ENCODE peak calls at places on chromosomes 7 and 10, in six cellular contexts. G, C, W, S, E and R are unnamed samples.

GRCh38 chr10:61452655-61453641 is at the start of gene TMEM26:
- DNase-seq in E (no peak), S (peak; percentile 37), W (peak; percentile 32), G (no peak), C (no peak), R (no peak)

GRCh38 chr7:43141091-43141490 is 28.6 kb downstream of the HECW1 start:
- DNase-seq in W (no peak), G (no peak), S (no peak), E (no peak), C (no peak), R (no peak)

GRCh38 chr10:113493195-113493594 is 59.7 kb upstream of the HABP2 start:
- DNase-seq in C (no peak), E (no peak), W (no peak), S (no peak), G (no peak), R (no peak)

GRCh38 chr7:85529197-85529596 is 342.3 kb upstream of the SEMA3D start:
- DNase-seq in S (no peak), C (peak; percentile 66), E (no peak), W (peak; percentile 82), G (no peak), R (no peak)

GRCh38 chr7:5476001-5476400 is 52.4 kb upstream of the TNRC18 start:
- DNase-seq in W (no peak), C (no peak), G (no peak), S (no peak), E (no peak), R (no peak)

GRCh38 chr7:4129481-4130122 is 552.5 kb upstream of the FOXK1 start:
- DNase-seq in E (no peak), S (no peak), G (no peak), W (no peak), C (no peak), R (no peak)

GRCh38 chr7:71271203-71271602 is 139.3 kb downstream of the GALNT17 start:
- DNase-seq in W (no peak), C (no peak), S (no peak), G (no peak), E (no peak), R (no peak)

GRCh38 chr10:129728905-129729540 is 235.1 kb downstream of the EBF3 start:
- DNase-seq in C (no peak), E (peak; percentile 79), G (no peak), W (no peak), S (no peak), R (no peak)

GRCh38 chr10:123527122-123527521 is 139.0 kb upstream of the GPR26 start:
- DNase-seq in W (no peak), E (peak; percentile 25), C (no peak), G (no peak), S (no peak), R (no peak)

GRCh38 chr7:46613116-46613515 is 692.0 kb upstream of the IGFBP3 start:
- DNase-seq in G (no peak), E (no peak), S (no peak), W (no peak), C (no peak), R (no peak)

DNA sequence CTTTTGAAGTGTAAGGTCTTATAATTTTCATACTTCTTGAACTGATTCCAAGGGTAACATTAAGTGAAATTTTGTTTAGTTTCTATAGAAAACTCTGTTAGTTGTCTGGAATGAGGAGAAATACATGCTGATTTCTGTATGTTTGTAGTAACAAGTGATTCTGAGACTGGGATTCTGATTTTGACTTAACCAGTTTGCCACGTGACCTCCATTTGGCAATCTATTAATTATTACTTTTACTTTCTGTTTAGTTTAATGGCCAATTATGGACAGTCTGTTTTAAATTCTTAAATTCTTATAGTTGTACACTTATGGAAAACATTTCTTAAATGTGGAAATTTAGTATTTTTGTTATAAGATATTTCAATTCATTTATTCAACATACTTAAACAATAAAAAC is 163.1 kb downstream of the ADK start:
- DNase-seq in G (no peak), E (no peak), C (no peak), S (no peak), W (peak; percentile 47), R (no peak)
- H3K4me3 ChIP-seq in G (peak overlapping the region; percentile 23), E (peak overlapping the region; percentile 25), C (no peak overlapping the region), S (peak overlapping the region; percentile 53), W (peak overlapping the region; percentile 9), R (no peak overlapping the region)

GRCh38 chr7:19442016-19442785 is 266.6 kb downstream of the POLR1F start:
- DNase-seq in E (no peak), S (no peak), W (peak; percentile 80), C (peak; percentile 30), G (no peak), R (no peak)
- TF ChIP-seq CTCF in E (no peak), S (no peak), W (peak; percentile 81), C (peak; percentile 71), G (no peak), R (peak; percentile 56)

GRCh38 chr10:6165221-6165725 is 37.5 kb upstream of the PFKFB3 start:
- DNase-seq in G (no peak), C (no peak), S (no peak), W (no peak), E (no peak), R (no peak)

GRCh38 chr10:6163364-6164270 is 39.1 kb upstream of the PFKFB3 start:
- DNase-seq in W (peak; percentile 78), S (peak; percentile 91), G (peak; percentile 71), C (peak; percentile 52), E (peak; percentile 91), R (peak; percentile 58)

GRCh38 chr10:6164271-6165095 is 38.2 kb upstream of the PFKFB3 start:
- DNase-seq in W (no peak), G (no peak), E (peak; percentile 86), C (no peak), S (no peak), R (no peak)

GRCh38 chr10:6161913-6162312 is 40.8 kb upstream of the PFKFB3 start:
- DNase-seq in S (no peak), E (peak; percentile 83), G (no peak), W (peak; percentile 21), C (no peak), R (no peak)

GRCh38 chr10:6162589-6163356 is 40.0 kb upstream of the PFKFB3 start:
- DNase-seq in E (no peak), W (peak; percentile 23), S (no peak), C (no peak), G (no peak), R (no peak)
- H3K4me3 ChIP-seq in E (peak overlapping the region; percentile 86), W (no peak overlapping the region), S (peak overlapping the region; percentile 85), C (peak overlapping the region; percentile 63), G (peak overlapping the region; percentile 61), R (peak overlapping the region; percentile 41)

GRCh38 chr7:6489612-6490011 is 41.9 kb upstream of the DAGLB start:
- DNase-seq in G (no peak), E (no peak), W (no peak), S (no peak), C (no peak), R (no peak)
- TF ChIP-seq CTCF in G (no peak), E (no peak), W (no peak), S (no peak), C (no peak), R (no peak)

GRCh38 chr7:8388257-8388625 is 45.2 kb upstream of the NXPH1 start:
- DNase-seq in G (no peak), C (no peak), S (no peak), E (no peak), W (no peak), R (no peak)

GRCh38 chr7:8387551-8388256 is 45.7 kb upstream of the NXPH1 start:
- DNase-seq in C (no peak), E (no peak), S (no peak), G (no peak), W (no peak), R (no peak)

GRCh38 chr7:8386926-8387550 is 46.4 kb upstream of the NXPH1 start:
- DNase-seq in S (no peak), W (no peak), G (no peak), E (no peak), C (no peak), R (no peak)

GRCh38 chr7:8391353-8392062 is 41.9 kb upstream of the NXPH1 start:
- DNase-seq in G (no peak), C (no peak), W (no peak), E (no peak), S (no peak), R (no peak)

DNA sequence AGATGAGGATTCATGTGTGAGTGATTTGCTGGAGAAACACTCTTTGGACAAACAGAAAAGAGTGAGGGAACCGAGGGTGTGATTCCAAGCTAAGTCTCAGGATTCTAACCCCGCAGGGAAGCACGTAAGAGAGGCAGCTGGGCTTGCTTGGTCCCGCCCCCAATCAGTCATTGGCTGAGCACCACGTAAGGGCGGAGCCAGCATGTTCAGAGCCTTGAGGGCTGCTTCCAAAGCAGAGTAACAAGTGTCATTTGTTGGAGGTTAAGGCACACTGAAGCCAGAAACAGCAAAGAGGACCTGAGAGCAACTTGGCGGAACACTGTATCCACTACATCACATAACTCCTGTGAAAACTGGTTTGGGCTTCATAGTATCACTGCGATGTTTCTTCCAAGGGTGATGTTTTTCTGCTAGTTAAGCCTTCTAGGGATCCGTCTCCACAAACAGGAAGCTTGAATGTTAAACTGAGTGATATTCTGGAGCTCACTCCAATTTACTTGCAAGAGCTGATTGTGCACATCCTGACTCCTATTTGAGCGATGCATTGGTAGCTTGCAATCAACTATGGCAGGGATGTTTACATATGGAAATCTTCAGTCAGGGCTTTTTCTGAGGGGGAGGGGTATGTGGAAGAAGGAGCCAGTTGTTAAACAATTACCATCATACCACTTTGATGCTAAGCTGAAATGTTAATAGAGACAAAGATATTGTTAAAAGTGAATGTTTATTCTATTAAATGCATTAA is 43.3 kb upstream of the NXPH1 start:
- DNase-seq in W (no peak), S (no peak), E (no peak), G (no peak), C (no peak), R (no peak)
- H3K4me3 ChIP-seq in W (no peak overlapping the region), S (no peak overlapping the region), E (no peak overlapping the region), G (no peak overlapping the region), C (no peak overlapping the region), R (no peak overlapping the region)

DNA sequence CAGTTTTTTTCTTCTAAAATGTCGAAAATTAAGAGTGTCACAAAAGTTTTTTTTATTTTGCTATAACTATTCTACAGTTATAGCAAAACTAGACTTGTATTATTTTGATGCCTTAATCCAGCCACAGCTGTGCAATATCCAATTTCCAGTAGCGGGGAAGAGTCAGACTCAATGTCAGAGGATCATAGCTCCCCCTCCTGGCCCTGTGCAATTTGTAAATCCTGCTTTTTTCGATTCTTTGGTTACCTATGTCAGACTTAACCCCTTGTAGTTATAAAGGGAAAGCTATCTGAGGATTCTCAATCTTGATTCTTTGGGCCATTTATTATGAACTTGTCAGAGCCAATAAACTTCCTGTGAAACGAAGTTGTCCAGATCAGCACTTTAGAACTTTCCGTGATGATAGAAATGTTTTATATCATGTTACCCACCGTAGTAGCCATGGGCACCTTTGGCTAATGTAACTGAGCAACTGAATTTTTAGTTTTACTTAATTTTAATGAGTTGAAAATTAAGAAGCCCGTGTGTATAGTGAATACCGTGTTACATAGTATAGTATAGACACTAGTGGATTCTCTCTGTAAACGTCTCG is 87.7 kb upstream of the PRKCQ start:
- DNase-seq in E (no peak), G (peak; percentile 16), C (peak; percentile 22), W (peak; percentile 38), S (no peak), R (no peak)
- TF ChIP-seq CTCF in E (peak; percentile 12), G (peak; percentile 15), C (peak; percentile 68), W (peak; percentile 50), S (peak; percentile 51), R (peak; percentile 59)

DNA sequence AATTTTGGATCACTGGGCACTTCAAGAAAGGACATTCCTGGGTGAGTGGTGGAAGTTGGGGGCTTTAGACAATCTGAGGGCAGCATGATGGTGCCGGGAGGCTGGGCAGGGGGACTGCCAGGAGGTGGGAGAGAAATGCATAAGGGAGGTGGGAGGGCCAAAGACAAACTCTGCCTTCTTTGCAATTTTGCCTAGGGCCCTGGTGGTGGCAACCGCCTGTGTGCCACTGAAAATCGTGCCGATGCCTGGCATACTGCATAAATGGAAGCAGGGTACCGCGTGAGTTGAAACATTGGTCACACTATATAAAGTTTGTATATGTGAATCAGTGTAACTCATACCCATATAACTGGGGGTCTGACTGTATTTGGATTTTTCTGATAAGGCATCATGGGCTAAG is 3.3 kb downstream of the LUC7L2 start:
- DNase-seq in G (no peak), C (no peak), S (no peak), E (no peak), W (no peak), R (no peak)
- H3K4me3 ChIP-seq in G (no peak overlapping the region), C (peak overlapping the region; percentile 82), S (no peak overlapping the region), E (no peak overlapping the region), W (no peak overlapping the region), R (peak overlapping the region; percentile 93)